ENCODE peak calls at places on chromosome 3, in four cellular contexts. B is cardiac fibroblast, E is foreskin fibroblast, K is Peyer's patch. O is an unnamed sample.

GRCh38 chr3:71341721-71342120 is 241.8 kb downstream of the FOXP1 start:
- DNase-seq in E (peak), B (peak), K (no peak), O (peak)

GRCh38 chr3:151085889-151086483 is 522 bp downstream of the MED12L start:
- DNase-seq in E (peak), B (no peak), K (no peak), O (no peak)

GRCh38 chr3:151901946-151902285 is 28.5 kb downstream of the SUCNR1 start:
- DNase-seq in K (no peak), E (no peak), B (no peak), O (peak)

GRCh38 chr3:50806806-50807205 is 132.1 kb downstream of the DOCK3 start:
- DNase-seq in E (no peak), K (no peak), B (no peak), O (no peak)

GRCh38 chr3:14534379-14535191 is 5.6 kb downstream of the GRIP2 start:
- DNase-seq in E (no peak), K (no peak), B (no peak), O (no peak)

GRCh38 chr3:32200991-32201758 is 37.3 kb upstream of the CMTM8 start:
- DNase-seq in E (no peak), K (no peak), B (peak), O (no peak)

GRCh38 chr3:40852712-40853111 is 328.0 kb downstream of the ZNF621 start:
- DNase-seq in B (no peak), E (no peak), K (no peak), O (no peak)

GRCh38 chr3:36852071-36852470 is 87.7 kb upstream of the DCLK3 start:
- DNase-seq in E (no peak), K (no peak), B (no peak), O (peak)

GRCh38 chr3:86702381-86702958 is 288.5 kb downstream of the VGLL3 start:
- DNase-seq in E (peak), K (no peak), B (peak), O (peak)

GRCh38 chr3:49899815-49900214 is 3.9 kb downstream of the MST1R start:
- DNase-seq in E (no peak), K (no peak), B (peak), O (no peak)

GRCh38 chr3:133948131-133948810 is 52.6 kb upstream of the RAB6B start:
- DNase-seq in K (no peak), B (peak), E (no peak), O (peak)

GRCh38 chr3:140953028-140953960 is 11.7 kb downstream of the SLC25A36 start:
- DNase-seq in E (peak), B (peak), K (no peak), O (peak)

GRCh38 chr3:40780801-40781406 is 256.1 kb downstream of the ZNF621 start:
- DNase-seq in B (peak), K (no peak), E (peak), O (peak)

GRCh38 chr3:194165619-194166018 is 29.7 kb downstream of the HES1 start:
- DNase-seq in E (no peak), K (no peak), B (no peak), O (no peak)

GRCh38 chr3:112500621-112501020 is 1.3 kb upstream of the BTLA start:
- DNase-seq in B (no peak), K (no peak), E (no peak), O (no peak)

GRCh38 chr3:161325059-161325458 is 46.3 kb downstream of the SPTSSB start:
- DNase-seq in B (no peak), K (no peak), E (no peak), O (no peak)

GRCh38 chr3:165346503-165346902 is 150.3 kb upstream of the SLITRK3 start:
- DNase-seq in B (no peak), E (no peak), K (no peak), O (no peak)
- TF ChIP-seq CTCF in B (no peak), E (no peak), K (no peak), O (no peak)

DNA sequence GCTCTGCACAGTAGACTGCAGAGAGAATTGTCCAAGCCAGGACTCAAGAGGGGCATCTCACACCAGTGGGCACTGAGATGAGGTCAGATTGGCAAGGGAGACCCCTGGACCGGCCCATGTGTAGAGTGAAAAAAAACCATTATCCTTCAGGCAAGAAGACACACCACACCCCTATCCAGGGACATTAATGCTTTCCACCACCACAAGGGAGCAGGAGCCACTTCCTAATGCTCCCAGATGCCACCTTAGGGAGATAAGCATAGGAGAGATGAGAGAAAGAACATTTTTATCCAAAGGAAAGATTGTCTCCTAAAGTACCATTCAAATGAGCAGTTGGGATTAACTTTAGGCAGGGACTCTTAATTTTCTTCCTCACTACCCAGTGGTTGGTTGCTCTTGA is 109.6 kb upstream of the PTX3 start:
- DNase-seq in E (peak), K (no peak), B (no peak), O (no peak)
- TF ChIP-seq CTCF in E (no peak), K (no peak), B (no peak), O (no peak)

GRCh38 chr3:159732172-159733111 is 256.2 kb upstream of the IL12A start:
- DNase-seq in E (peak), B (peak), K (no peak), O (peak)
- TF ChIP-seq CTCF in E (no peak), B (no peak), K (no peak), O (no peak)

GRCh38 chr3:124281453-124282316 is 289.8 kb upstream of the ROPN1 start:
- DNase-seq in E (peak), B (peak), K (no peak), O (peak)
- TF ChIP-seq CTCF in E (peak), B (peak), K (peak), O (peak)

GRCh38 chr3:167565489-167565888 is 88.3 kb downstream of the WDR49 start:
- DNase-seq in B (no peak), K (no peak), E (no peak), O (no peak)

GRCh38 chr3:167564612-167565011 is 89.1 kb downstream of the WDR49 start:
- DNase-seq in K (no peak), E (no peak), B (no peak), O (no peak)

DNA sequence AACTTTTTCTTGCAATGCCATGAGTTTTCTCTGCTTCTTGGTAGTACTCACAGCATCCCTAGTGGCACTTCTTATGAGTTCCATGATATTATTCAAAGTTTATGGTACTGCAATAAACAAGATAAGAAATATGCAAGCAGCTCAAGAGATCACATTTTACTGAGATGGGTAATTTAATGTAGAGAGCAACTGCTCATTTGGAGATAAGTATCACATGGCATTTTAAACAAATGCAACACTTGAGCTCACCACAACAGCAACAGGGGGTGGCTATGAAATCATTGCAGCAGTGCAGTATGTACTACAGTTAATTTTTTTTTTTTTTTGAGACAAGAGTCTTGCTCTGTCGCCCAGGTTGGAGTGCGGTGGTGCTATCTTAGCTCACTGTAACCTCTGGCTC is 85.1 kb downstream of the WDR49 start:
- DNase-seq in K (no peak), E (no peak), B (no peak), O (no peak)
- TF ChIP-seq CTCF in K (no peak), E (no peak), B (no peak), O (no peak)

GRCh38 chr3:154850921-154851320 is 229.2 kb upstream of the MME start:
- DNase-seq in K (no peak), B (no peak), E (no peak), O (no peak)
- TF ChIP-seq CTCF in K (no peak), B (no peak), E (no peak), O (no peak)

DNA sequence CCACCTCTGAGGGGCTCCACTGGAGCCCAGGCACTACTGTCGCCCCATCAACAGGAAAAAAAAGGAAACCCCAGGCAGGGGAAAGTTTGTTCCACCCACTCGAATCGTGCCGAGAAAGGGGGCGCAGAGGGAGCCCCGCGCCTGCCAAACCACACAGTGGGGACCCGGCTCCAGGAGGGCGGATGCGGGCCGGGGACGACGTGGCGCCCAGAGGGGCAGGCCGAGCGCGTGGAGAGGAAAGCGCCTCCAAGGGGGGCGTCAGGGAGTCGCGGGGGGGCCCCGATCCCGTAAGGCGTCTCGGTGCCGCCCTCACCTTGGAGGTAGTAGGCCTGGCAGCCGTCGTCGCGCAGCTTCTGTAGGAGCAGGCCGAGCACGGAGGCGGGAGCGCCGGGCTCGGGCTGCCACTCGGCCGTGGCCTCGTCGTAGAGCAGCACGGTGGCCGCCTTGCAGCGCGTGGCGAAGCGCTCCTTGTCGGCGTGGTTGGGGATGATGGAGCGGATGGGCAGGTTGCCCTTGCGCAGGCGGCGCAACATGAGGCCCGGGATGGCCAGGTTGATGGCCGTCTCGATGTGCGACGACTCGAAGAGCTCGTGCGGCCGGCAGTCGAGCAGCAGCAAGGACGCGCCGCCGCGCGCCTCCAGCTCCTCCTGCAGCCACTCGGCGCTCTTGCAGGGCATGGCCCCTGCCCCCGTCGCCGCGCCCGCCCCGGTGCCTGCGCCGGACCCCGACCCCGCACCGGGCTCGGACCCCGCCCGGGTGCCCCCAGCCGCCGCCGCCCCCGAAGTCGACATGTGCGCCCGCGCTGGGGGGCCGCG is 627 bp downstream of the DUSP7 start:
- DNase-seq in E (peak), K (peak), B (peak), O (peak)
- TF ChIP-seq CTCF in E (no peak), K (peak), B (no peak), O (peak)